ENCODE peak calls at places on chromosomes 6 and 20, in four cellular contexts. U is aorta, V is heart left ventricle, I is brain microvascular endothelial cell. A is an unnamed sample.

GRCh38 chr20:22797103-22797502 is 212.7 kb upstream of the FOXA2 start:
- DNase-seq in U (no peak), V (no peak), I (no peak), A (no peak)

GRCh38 chr6:75602897-75603395 is 1.3 kb downstream of the SENP6 start:
- DNase-seq in U (no peak), V (no peak), I (no peak), A (no peak)

GRCh38 chr6:107264357-107264831 is 149.1 kb upstream of the BEND3 start:
- DNase-seq in U (no peak), V (no peak), I (peak), A (no peak)

GRCh38 chr20:1761116-1761515 is 103.5 kb upstream of the SIRPG start:
- DNase-seq in U (no peak), V (no peak), I (peak), A (no peak)

GRCh38 chr6:6479706-6480250 is 108.7 kb upstream of the LY86 start:
- DNase-seq in U (no peak), V (no peak), I (no peak), A (no peak)

GRCh38 chr6:78854501-78854900 is 12.8 kb upstream of the IRAK1BP1 start:
- DNase-seq in U (no peak), V (no peak), I (no peak), A (no peak)

GRCh38 chr20:33233129-33233774 is 2.5 kb upstream of the BPIFA1 start:
- DNase-seq in U (no peak), V (no peak), I (no peak), A (no peak)

GRCh38 chr20:31542201-31542842 is 28.1 kb downstream of the HM13 start:
- DNase-seq in U (no peak), V (no peak), I (no peak), A (no peak)

GRCh38 chr20:24275946-24276705 is 193.3 kb upstream of the SYNDIG1 start:
- DNase-seq in U (no peak), V (no peak), I (no peak), A (no peak)

GRCh38 chr6:34206726-34207125 is 29.9 kb upstream of the HMGA1 start:
- DNase-seq in U (no peak), V (no peak), I (no peak), A (no peak)

GRCh38 chr6:151248295-151248694 is 8.5 kb downstream of the AKAP12 start:
- DNase-seq in U (no peak), V (no peak), I (no peak), A (no peak)

GRCh38 chr6:151241853-151242252 is 2.1 kb downstream of the AKAP12 start:
- DNase-seq in U (no peak), V (no peak), I (no peak), A (no peak)

GRCh38 chr6:151252626-151253025 is 12.9 kb downstream of the AKAP12 start:
- DNase-seq in U (no peak), V (no peak), I (no peak), A (no peak)

GRCh38 chr6:151242420-151242841 is 2.7 kb downstream of the AKAP12 start:
- DNase-seq in U (no peak), V (no peak), I (no peak), A (no peak)

GRCh38 chr6:151247510-151247909 is 7.7 kb downstream of the AKAP12 start:
- DNase-seq in U (no peak), V (no peak), I (no peak), A (no peak)
- H3K27ac ChIP-seq in U (no peak), V (peak), I (no peak), A (no peak)

GRCh38 chr6:98824163-98824906 is 10.0 kb upstream of the POU3F2 start:
- DNase-seq in U (no peak), V (no peak), I (no peak), A (no peak)
- H3K4me3 ChIP-seq in U (no peak), V (no peak), I (peak), A (peak)

GRCh38 chr20:15918631-15919030 is 654.6 kb downstream of the KIF16B start:
- DNase-seq in U (no peak), V (no peak), I (no peak), A (no peak)

GRCh38 chr20:15913661-15914060 is 659.6 kb downstream of the KIF16B start:
- DNase-seq in U (no peak), V (no peak), I (no peak), A (no peak)

GRCh38 chr20:15917333-15917732 is 655.9 kb downstream of the KIF16B start:
- DNase-seq in U (no peak), V (no peak), I (no peak), A (no peak)

GRCh38 chr20:15919118-15919517 is 654.1 kb downstream of the KIF16B start:
- DNase-seq in U (no peak), V (no peak), I (no peak), A (no peak)

GRCh38 chr20:15916623-15917022 is 656.6 kb downstream of the KIF16B start:
- DNase-seq in U (no peak), V (no peak), I (no peak), A (no peak)
- H3K27ac ChIP-seq in U (peak), V (no peak), I (no peak), A (no peak)

GRCh38 chr6:1390071-1390804 is 862 bp downstream of the FOXF2 start:
- DNase-seq in U (no peak), V (no peak), I (no peak), A (no peak)

GRCh38 chr6:1388927-1389790 is at the start of gene FOXF2:
- DNase-seq in U (no peak), V (no peak), I (no peak), A (no peak)

GRCh38 chr6:1388081-1388926 is 1.1 kb upstream of the FOXF2 start:
- DNase-seq in U (no peak), V (no peak), I (no peak), A (no peak)

GRCh38 chr6:1390805-1391511 is 1.6 kb downstream of the FOXF2 start:
- DNase-seq in U (no peak), V (no peak), I (no peak), A (no peak)

DNA sequence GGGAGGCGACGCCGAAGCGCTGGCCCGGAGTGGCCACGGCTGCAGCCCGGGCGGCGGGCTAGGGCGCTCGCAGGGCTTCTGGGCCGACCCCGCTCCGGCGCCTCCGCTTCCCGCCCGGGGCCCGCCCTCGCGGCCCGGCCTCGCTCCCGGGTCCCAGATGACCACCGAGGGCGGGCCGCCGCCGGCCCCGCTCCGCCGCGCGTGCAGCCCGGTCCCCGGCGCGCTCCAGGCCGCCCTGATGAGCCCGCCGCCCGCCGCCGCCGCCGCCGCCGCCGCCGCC is 355 bp downstream of the FOXF2 start:
- DNase-seq in U (no peak), V (no peak), I (no peak), A (no peak)
- H3K4me3 ChIP-seq in U (peak), V (peak), I (no peak), A (peak)

DNA sequence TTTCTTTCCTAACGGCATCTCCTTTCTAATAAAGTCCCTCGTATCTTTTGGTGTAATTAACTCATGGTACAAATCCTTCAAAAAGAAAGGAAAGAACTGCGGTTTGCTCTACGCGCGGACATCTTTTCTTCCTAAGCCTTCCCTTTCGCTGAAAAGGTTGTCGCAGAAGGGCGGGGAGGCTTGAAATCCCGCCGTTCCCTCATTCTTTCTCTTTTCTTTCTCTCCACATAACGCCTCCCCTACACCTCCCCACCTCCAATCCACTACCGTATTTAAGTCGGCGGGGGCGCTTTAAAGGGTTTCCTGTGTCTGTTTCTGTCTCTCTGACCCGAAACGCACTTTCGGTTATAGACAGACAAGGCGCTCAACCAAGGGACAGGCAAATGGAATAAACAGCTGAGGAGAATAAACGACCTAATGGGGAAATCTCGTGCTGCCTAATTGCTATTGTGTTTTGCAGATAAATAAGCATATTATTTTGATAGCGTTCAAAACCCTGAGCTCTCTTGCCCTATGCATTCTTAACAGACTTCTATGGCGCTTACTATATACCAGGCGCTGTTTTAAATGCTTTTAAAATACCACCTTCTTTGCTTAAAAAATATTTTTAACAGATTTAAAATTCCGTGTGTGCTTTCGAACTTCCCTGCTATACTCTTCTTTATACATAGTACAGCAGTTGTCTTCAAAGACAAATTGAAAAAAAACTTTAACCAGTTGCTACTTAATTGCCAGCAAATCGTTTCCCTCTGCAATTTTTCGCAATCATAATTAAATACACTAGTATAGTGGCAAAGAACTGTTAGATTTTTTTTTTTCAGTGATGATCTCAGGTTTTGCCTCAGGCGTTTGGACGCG is 2.5 kb upstream of the HEY2 start:
- DNase-seq in U (peak), V (peak), I (peak), A (peak)
- H3K27ac ChIP-seq in U (peak), V (peak), I (no peak), A (peak)

DNA sequence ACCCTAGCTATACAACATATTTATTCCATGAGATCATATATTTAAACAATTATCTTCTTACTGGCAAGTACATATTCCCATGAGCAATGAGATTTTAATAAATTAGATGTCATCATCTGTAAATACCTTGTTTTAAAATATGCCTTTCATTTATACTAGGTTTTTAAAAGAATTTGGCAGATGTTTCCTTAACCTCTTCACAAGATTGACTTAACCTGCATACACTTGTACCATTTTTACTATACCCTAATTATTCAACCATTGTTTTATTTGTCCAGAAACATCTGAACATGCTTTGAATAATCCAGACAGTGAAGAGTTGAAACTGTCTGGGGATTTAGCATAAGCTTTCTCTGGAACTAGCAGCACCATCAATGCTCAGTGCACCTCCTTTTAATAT is 188.0 kb upstream of the TENT5A start:
- DNase-seq in U (no peak), V (no peak), I (no peak), A (no peak)
- H3K4me3 ChIP-seq in U (no peak), V (no peak), I (no peak), A (no peak)

DNA sequence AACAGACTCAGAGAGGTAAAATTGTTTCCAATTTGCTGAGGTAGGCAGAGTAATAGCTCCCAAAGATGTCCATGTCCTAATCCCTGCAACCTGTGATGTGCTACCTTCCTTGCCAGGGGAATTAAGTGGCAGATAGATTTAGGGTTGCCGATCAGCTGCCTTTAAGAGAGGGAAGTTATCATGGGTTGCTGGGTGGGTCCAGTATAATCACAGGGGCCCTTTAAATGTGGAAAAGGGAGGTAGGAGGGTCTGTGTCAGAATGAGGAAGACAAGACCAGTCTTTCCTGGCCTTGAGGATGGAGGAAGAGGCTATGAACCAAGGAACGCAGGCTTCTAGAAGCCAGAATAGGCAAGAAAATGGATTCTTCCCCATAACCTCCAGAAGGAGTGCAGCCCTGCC is 50.7 kb downstream of the CTCFL start:
- DNase-seq in U (no peak), V (no peak), I (no peak), A (no peak)
- H3K27ac ChIP-seq in U (no peak), V (no peak), I (no peak), A (no peak)

DNA sequence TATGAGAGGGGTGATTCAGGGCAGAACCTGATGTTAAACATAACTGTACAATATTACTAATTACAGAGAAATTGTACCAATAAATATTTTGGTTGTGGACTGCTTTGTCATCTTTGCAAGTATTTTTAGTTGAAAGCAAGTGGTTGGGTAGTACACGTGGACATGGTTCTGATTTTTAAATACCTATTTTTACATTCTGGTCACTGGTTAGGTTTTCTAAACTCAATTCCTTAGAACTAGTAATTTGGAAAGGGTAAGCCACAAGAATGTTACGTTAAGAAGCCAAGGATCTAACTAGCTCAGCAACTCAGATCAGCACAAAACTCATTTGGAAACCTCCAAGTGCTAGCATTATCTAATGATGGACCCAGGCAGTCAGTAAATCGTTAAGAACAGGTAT is 2.7 kb downstream of the EPB41L2 start:
- DNase-seq in U (no peak), V (no peak), I (no peak), A (no peak)
- H3K4me3 ChIP-seq in U (no peak), V (peak), I (no peak), A (no peak)

DNA sequence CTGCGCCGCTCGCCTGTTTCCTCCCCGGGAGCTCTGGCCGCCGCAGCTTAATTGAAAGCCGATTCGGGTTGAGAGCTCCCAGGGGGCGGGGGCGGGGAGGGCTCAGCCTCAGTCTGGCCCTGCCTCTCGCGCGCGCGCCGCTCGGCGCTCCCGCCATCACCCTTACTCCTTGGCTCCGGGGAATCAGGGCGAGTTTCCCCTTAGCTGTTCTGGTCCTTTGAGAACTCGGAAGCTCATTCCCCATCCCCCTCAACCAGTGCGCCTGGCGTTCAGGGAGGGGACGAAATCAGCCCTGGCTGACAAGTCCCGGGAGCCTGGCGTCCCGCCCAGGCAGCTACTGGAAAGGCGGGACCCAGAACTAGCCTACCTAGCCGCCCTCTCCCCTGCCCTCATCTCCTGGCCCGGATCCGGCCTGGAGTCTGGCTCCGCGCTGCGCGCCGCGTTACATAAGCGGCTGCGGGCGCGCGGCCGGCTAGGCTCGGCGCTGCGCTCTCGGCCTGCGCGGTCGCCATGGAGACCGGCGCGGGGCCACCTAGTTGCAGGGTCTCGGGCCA is 2.8 kb downstream of the SLC12A5 start:
- DNase-seq in U (no peak), V (no peak), I (no peak), A (peak)
- H3K27ac ChIP-seq in U (no peak), V (no peak), I (no peak), A (no peak)

A was measured in stomach.